ENCODE peak calls at places on chromosomes 5 and 9, in eight cellular contexts. H, O, I, A, Z, F, K and Y are unnamed samples.

GRCh38 chr5:37720550-37720952 is 119.3 kb downstream of the GDNF start:
- DNase-seq in Z (no peak), F (no peak), I (no peak), O (no peak), A (no peak), H (no peak), K (no peak), Y (no peak)

GRCh38 chr9:126722922-126723806 is 81.7 kb upstream of the ZBTB43 start:
- DNase-seq in A (no peak), Z (no peak), I (peak; percentile 91), O (no peak), F (peak; percentile 32), H (no peak), K (peak; percentile 6), Y (peak; percentile 67)

GRCh38 chr5:3417376-3417943 is 178.2 kb upstream of the IRX1 start:
- DNase-seq in O (no peak), A (no peak), F (no peak), K (no peak), Z (no peak), I (no peak), H (no peak), Y (no peak)

GRCh38 chr9:35303567-35303966 is 141.8 kb downstream of the UNC13B start:
- DNase-seq in A (no peak), H (no peak), Z (no peak), O (no peak), I (no peak), F (no peak), K (no peak), Y (no peak)

GRCh38 chr9:120723547-120723946 is 9.3 kb upstream of the MEGF9 start:
- DNase-seq in F (no peak), K (peak; percentile 88), H (peak; percentile 84), O (peak; percentile 94), A (no peak), I (no peak), Z (no peak), Y (peak; percentile 48)

GRCh38 chr9:132169672-132170392 is 8.0 kb downstream of the NTNG2 start:
- DNase-seq in H (peak; percentile 43), A (no peak), O (peak; percentile 65), F (peak; percentile 55), I (peak; percentile 71), K (peak; percentile 57), Z (no peak), Y (peak; percentile 71)

GRCh38 chr5:154115314-154115713 is 75.2 kb upstream of the GALNT10 start:
- DNase-seq in O (no peak), I (no peak), Z (no peak), H (no peak), A (no peak), K (no peak), F (no peak), Y (no peak)

GRCh38 chr9:93132287-93132927 is 1.6 kb downstream of the NINJ1 start:
- DNase-seq in K (peak; percentile 50), I (no peak), F (peak; percentile 63), A (no peak), Z (peak; percentile 79), O (no peak), H (peak; percentile 64), Y (peak; percentile 97)

GRCh38 chr5:126098330-126099017 is 324.7 kb upstream of the GRAMD2B start:
- DNase-seq in K (peak; percentile 48), H (peak; percentile 21), F (no peak), Z (no peak), O (peak; percentile 8), A (no peak), I (no peak), Y (no peak)

GRCh38 chr5:103232393-103232999 is 26.1 kb upstream of the MACIR start:
- DNase-seq in F (no peak), K (peak; percentile 77), H (peak; percentile 63), O (peak; percentile 74), A (no peak), Z (no peak), I (no peak), Y (peak; percentile 28)

GRCh38 chr9:123326662-123327093 is 29.3 kb upstream of the CRB2 start:
- DNase-seq in A (no peak), H (peak; percentile 23), I (peak; percentile 72), K (no peak), O (no peak), F (no peak), Z (no peak), Y (no peak)

GRCh38 chr9:112059145-112059979 is 115.7 kb downstream of the SUSD1 start:
- DNase-seq in Z (no peak), A (no peak), K (peak; percentile 98), H (peak; percentile 87), F (no peak), O (peak; percentile 86), I (peak; percentile 85), Y (peak; percentile 29)

GRCh38 chr5:10335711-10336470 is 17.6 kb upstream of the MARCHF6 start:
- DNase-seq in H (no peak), O (no peak), I (no peak), F (no peak), K (no peak), Z (no peak), A (no peak), Y (no peak)

GRCh38 chr5:133749331-133749985 is 137.1 kb upstream of the FSTL4 start:
- DNase-seq in Z (no peak), A (no peak), O (no peak), F (no peak), I (no peak), H (no peak), K (no peak), Y (no peak)

GRCh38 chr9:129333613-129333960 is 155.5 kb upstream of the IER5L start:
- DNase-seq in A (no peak), K (peak; percentile 62), H (no peak), F (no peak), I (no peak), Z (no peak), O (no peak), Y (no peak)

GRCh38 chr5:463952-464351 is 21.0 kb downstream of the EXOC3 start:
- DNase-seq in H (no peak), O (no peak), A (no peak), Z (no peak), F (peak; percentile 12), I (peak; percentile 78), K (no peak), Y (no peak)

GRCh38 chr5:86175224-86175623 is 442.5 kb upstream of the COX7C start:
- DNase-seq in Z (no peak), I (no peak), K (no peak), O (no peak), H (no peak), F (no peak), A (no peak), Y (no peak)

GRCh38 chr5:108384741-108385140 is 2.8 kb upstream of the FBXL17 start:
- DNase-seq in K (no peak), O (no peak), F (no peak), Z (no peak), H (no peak), A (no peak), I (no peak), Y (no peak)

GRCh38 chr9:33044677-33045282 is 19.7 kb downstream of the DNAJA1 start:
- DNase-seq in A (no peak), K (peak; percentile 33), O (peak; percentile 22), F (no peak), H (peak; percentile 22), Z (no peak), I (peak; percentile 57), Y (peak; percentile 52)
- TF ChIP-seq CTCF in A (no peak), K (peak; percentile 1), O (peak; percentile 19), F (no peak), H (peak; percentile 31), Z (no peak), I (no peak), Y (peak; percentile 21)

DNA sequence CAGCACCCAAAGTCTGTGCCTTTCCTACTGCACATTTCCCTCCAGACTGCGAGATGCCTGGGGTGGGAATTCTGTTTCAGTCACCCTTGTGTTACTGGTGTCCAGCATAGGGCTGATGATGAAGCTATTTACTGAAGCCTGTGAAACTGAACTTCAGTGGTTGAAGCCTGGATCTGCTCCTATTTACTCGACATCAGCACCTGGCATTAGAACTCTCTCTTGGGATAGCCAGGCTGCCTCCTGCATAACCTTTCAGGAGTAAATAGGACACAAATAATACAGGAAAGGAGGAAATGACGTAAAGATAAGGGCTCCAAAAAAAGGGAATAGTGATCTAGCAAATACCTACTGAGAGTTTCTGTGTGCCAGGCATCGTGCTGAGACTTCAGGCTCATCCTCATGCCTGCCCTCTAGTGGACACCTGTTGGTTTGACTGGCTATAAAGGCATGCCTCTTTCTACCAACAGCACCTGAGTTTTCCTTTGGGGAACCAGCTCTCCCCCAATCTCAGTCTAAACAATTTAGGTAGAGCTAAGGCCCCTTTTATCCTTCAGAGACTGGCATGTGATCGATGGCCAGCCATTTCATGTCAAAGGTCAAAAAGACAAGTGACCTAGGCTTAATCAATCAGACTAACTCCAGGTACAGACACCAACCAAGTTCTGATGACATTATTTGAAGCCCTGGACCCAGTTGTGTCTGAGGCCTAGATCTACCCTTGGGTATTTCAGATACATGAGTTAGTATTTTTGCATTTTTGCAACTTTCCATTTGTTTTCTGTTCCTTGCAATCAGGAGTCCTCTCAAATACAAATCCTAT is 192.1 kb upstream of the TRIM32 start:
- DNase-seq in K (peak; percentile 29), F (no peak), A (no peak), O (no peak), Z (no peak), I (peak; percentile 74), H (no peak), Y (no peak)
- TF ChIP-seq CTCF in K (peak; percentile 75), F (peak; percentile 76), A (peak; percentile 63), O (peak; percentile 69), Z (peak; percentile 23), I (no peak), H (peak; percentile 61), Y (peak; percentile 55)

DNA sequence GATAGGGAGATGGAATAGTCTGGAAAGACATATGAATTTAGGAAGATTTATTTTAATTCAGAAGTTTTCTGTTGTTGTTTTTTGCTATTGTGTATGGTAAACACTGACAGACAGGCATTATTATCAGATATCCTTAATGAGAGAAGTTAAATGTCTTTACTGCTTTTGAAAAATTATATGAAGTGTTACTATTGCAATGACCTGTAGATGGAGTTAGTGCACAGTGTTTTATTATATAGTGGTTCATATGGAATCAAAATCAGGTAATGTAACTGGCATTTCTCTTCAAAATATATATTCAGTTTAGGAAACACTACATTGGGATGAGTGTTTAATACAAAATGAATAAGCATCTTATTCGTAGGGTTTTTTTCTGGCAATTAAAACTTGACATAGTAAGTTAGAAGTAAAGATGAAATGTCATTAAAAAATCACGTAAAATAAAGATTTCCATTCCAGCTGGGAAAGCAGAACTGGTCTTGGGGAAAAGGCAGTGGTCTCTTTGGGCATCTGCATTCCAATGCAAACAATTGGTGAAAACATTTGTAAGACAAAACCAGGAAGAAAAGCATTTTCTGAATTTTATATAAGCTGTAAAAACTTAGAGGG is 3.9 kb downstream of the GABRA1 start:
- DNase-seq in O (no peak), F (no peak), K (peak; percentile 17), Z (no peak), H (no peak), A (no peak), I (no peak), Y (no peak)
- TF ChIP-seq CTCF in O (peak; percentile 21), F (no peak), K (peak; percentile 28), Z (no peak), H (no peak), A (no peak), I (no peak), Y (no peak)

GRCh38 chr9:74573792-74574191 is 76.7 kb downstream of the RORB start:
- DNase-seq in A (no peak), Z (no peak), F (no peak), O (peak; percentile 32), K (peak; percentile 2), I (no peak), H (no peak), Y (no peak)

DNA sequence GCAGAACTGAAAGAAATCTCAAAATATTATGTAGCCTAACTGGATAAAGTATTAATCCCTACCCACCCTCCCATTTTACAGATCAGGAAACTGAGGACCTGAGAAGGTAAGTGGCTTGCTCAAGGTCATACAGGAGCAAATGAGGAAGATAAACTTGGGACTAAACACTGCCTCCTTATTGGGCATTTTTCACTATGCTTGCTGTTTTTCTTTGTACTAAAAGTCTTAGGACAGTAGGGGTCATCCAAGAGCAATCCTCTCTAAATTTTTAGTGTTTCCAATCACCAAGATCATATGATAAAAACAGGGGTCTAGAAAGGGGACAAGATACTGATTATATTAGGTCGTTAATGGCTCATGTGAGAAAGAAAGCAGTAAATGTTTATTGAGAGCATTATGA is 80.8 kb downstream of the RORB start:
- DNase-seq in Z (no peak), I (no peak), H (peak; percentile 8), F (no peak), A (no peak), O (no peak), K (peak; percentile 5), Y (no peak)
- TF ChIP-seq CTCF in Z (no peak), I (no peak), H (peak; percentile 25), F (no peak), A (peak; percentile 54), O (peak; percentile 1), K (peak; percentile 38), Y (peak; percentile 15)